ENCODE peak calls at places on chromosomes 16 and 17, in five cellular contexts. C is PC-9, V is PC-3, I is K562, N is MM.1S. X is an unnamed sample.

GRCh38 chr17:60941028-60941427 is 263.4 kb downstream of the BCAS3 start:
- DNase-seq in C (no peak), V (no peak), I (peak; percentile 12), N (no peak), X (peak; percentile 65)

GRCh38 chr16:4123617-4124300 is 7.5 kb upstream of the ADCY9 start:
- DNase-seq in C (peak; percentile 41), V (peak; percentile 32), I (no peak), N (no peak), X (no peak)

GRCh38 chr17:82358467-82359350 is at the start of gene TEX19:
- DNase-seq in C (no peak), V (peak; percentile 35), I (peak; percentile 73), N (peak; percentile 43), X (no peak)

GRCh38 chr16:49822649-49823370 is 33.1 kb downstream of the ZNF423 start:
- DNase-seq in C (no peak), V (no peak), I (no peak), N (no peak), X (no peak)

GRCh38 chr16:31528726-31529397 is 1.2 kb downstream of the AHSP start:
- DNase-seq in C (no peak), V (no peak), I (no peak), N (no peak), X (no peak)

GRCh38 chr16:29816694-29817441 is 916 bp downstream of the PAGR1 start:
- DNase-seq in C (peak; percentile 86), V (peak; percentile 49), I (peak; percentile 66), N (peak; percentile 71), X (peak; percentile 69)

GRCh38 chr16:62913333-62913732 is 877.1 kb upstream of the CDH8 start:
- DNase-seq in C (no peak), V (no peak), I (no peak), N (peak; percentile 61), X (no peak)

GRCh38 chr17:39144414-39144813 is 7.0 kb downstream of the PLXDC1 start:
- DNase-seq in C (peak; percentile 44), V (peak; percentile 22), I (no peak), N (no peak), X (peak; percentile 89)

GRCh38 chr17:15886804-15887203 is 58.1 kb upstream of the ADORA2B start:
- DNase-seq in C (no peak), V (no peak), I (no peak), N (no peak), X (no peak)

GRCh38 chr17:18173740-18174139 is 9.9 kb upstream of the ALKBH5 start:
- DNase-seq in C (no peak), V (no peak), I (no peak), N (no peak), X (no peak)

GRCh38 chr16:79169239-79169638 is 431.3 kb downstream of the MAF start:
- DNase-seq in C (no peak), V (no peak), I (no peak), N (no peak), X (no peak)

GRCh38 chr17:205176-205538 is 23.7 kb upstream of the DOC2B start:
- DNase-seq in C (no peak), V (no peak), I (no peak), N (no peak), X (no peak)

GRCh38 chr17:55068862-55069771 is 100.6 kb downstream of the STXBP4 start:
- DNase-seq in C (no peak), V (no peak), I (peak; percentile 29), N (no peak), X (no peak)

DNA sequence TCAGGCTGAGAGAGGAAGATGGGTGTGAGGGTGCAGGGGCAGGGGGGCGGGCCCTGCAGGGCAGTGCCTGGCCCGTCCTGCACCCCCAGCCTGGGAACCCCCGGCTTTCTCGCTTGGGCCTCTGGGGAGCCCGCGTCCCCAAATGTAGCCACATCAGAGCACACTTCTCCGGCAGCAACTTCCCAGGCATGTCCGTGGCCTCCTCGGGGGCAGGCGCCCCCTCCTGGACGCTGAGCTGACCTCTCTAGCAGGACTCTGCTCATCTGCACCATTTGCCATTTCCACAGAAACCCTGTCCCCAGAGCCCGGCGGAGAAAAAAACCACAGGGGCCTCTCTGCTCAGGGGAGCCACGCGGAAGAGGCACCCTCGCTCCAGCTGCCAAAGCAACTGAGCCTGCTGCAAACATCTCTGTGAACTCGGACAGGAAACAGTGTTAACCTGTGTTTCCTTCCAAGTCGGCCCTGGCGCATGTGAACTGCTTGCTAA is 63.4 kb downstream of the KLHDC4 start:
- DNase-seq in C (no peak), V (no peak), I (peak; percentile 34), N (no peak), X (no peak)
- TF ChIP-seq CTCF in C (peak; percentile 41), V (peak; percentile 51), I (peak; percentile 65), N (no peak), X (peak; percentile 19)

GRCh38 chr17:49815761-49816281 is 27.3 kb downstream of the KAT7 start:
- DNase-seq in C (no peak), V (no peak), I (no peak), N (no peak), X (peak; percentile 41)

GRCh38 chr17:49819118-49819517 is 28.8 kb downstream of the TAC4 start:
- DNase-seq in C (no peak), V (no peak), I (no peak), N (no peak), X (no peak)

GRCh38 chr17:49820773-49821172 is 27.1 kb downstream of the TAC4 start:
- DNase-seq in C (no peak), V (no peak), I (no peak), N (no peak), X (no peak)

GRCh38 chr17:49819651-49820050 is 28.2 kb downstream of the TAC4 start:
- DNase-seq in C (no peak), V (peak; percentile 46), I (no peak), N (no peak), X (no peak)

GRCh38 chr17:49817993-49818392 is 29.5 kb downstream of the KAT7 start:
- DNase-seq in C (no peak), V (no peak), I (no peak), N (no peak), X (no peak)
- H3K4me1 ChIP-seq in C (peaks cover 16% of the 10 kb centered on the region), V (peaks cover 14% of the 10 kb centered on the region), I (no peaks in the 10 kb centered on the region), N (no peaks in the 10 kb centered on the region), X (peaks cover 14% of the 10 kb centered on the region)

GRCh38 chr17:42180411-42180921 is 476 bp downstream of the KCNH4 start:
- DNase-seq in C (no peak), V (no peak), I (no peak), N (no peak), X (no peak)
- TF ChIP-seq EZH2 in C (no peak), V (no peak), I (no peak), N (no peak), X (peak; percentile 43)

DNA sequence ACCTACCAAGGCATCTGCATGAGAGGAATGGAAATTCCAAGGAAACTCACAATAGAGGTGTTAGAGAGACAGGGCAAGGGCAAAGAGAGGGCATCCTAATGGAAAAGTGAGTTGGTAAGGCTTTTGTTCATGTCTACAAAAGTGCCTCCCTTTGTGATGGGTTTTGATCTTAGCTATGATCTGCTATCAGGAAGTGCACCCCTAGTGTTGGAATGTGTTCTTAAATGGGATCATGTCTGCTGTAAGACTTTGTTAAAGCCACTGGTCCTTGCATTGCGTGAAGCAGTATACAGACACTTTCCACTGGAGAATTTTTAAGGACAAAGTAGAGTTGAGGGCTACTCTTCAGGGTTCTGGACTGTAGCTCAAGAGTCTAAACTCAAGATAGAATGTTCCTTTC is 92.0 kb downstream of the MAP2K6 start:
- DNase-seq in C (no peak), V (peak; percentile 49), I (no peak), N (no peak), X (no peak)
- TF ChIP-seq CTCF in C (peak; percentile 42), V (peak; percentile 67), I (peak; percentile 26), N (peak; percentile 20), X (peak; percentile 41)

GRCh38 chr16:14635394-14636145 is 2.8 kb downstream of the BFAR start:
- DNase-seq in C (no peak), V (no peak), I (no peak), N (no peak), X (no peak)

GRCh38 chr16:14629919-14630619 is at the start of gene PARN:
- DNase-seq in C (peak; percentile 99), V (peak; percentile 93), I (peak; percentile 98), N (peak; percentile 98), X (peak; percentile 93)

GRCh38 chr16:14629612-14629918 is 495 bp downstream of the PARN start:
- DNase-seq in C (no peak), V (no peak), I (no peak), N (no peak), X (peak; percentile 11)

GRCh38 chr16:14632693-14633569 is at the start of gene BFAR:
- DNase-seq in C (peak; percentile 99), V (peak; percentile 92), I (peak; percentile 98), N (peak; percentile 98), X (peak; percentile 97)

DNA sequence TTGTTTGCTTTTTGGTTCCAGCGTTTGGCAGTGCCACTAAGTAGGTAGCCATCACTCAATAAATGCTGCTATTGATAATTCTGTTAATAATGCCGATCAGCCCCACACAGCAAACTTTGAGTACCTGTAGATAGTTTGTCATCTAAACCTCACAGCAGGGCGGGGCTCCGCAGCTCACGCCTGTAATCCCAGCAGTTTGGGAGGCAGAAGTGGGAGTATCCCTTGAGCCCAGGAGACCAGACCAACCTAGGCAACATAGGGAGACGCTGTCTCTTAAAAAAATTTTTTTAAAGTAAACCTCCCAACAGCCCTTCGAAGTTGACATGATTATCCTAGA is 1.6 kb downstream of the BFAR start:
- DNase-seq in C (no peak), V (no peak), I (no peak), N (no peak), X (no peak)
- H3K4me1 ChIP-seq in C (peaks cover 20% of the 10 kb centered on the region), V (peaks cover 18% of the 10 kb centered on the region), I (peaks cover 32% of the 10 kb centered on the region), N (peaks cover 10% of the 10 kb centered on the region), X (peaks cover 33% of the 10 kb centered on the region)

DNA sequence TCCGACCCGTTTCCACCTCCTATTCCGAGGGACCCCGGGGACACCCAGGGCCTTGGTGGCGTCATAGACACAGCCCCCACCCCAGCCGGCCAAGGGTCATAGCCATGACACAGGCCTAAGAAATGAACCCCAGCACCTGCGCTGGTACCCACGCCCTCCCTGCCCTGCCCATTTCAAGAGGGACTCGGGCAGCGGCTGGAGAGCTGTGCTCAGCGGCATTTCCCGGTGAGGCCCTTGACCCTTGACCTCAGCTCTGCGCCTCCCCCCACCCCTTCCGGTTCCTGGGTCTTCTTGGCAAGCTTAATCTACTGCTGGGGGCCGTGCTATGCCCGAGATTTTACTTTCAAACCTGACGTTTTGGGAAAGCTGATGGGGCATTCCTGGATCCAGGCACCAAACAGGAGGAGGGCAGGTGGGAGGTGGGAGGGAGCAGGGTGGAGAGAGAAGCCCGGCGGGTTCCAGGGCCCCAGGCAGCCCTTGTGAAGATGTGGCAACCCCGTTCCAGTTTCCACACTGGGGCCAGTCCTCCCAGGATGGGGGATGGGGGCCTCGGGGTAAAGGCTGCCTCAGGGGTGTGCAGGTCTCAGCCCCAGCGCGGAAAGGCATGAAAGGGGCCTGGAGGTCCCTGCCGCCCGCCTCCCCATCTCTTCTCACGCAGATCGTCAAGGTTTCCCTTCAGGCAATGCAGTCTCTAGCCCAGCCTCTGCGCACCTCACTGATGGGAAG is at the start of gene SLC22A31:
- DNase-seq in C (no peak), V (no peak), I (no peak), N (no peak), X (no peak)
- TF ChIP-seq EZH2 in C (no peak), V (no peak), I (no peak), N (no peak), X (no peak)

GRCh38 chr16:67807148-67807682 is 526 bp downstream of the TSNAXIP1 start:
- DNase-seq in C (no peak), V (no peak), I (no peak), N (no peak), X (no peak)
- TF ChIP-seq CTCF in C (no peak), V (no peak), I (peak; percentile 28), N (no peak), X (peak; percentile 39)

GRCh38 chr16:12327971-12328726 is 351.6 kb downstream of the SNX29 start:
- DNase-seq in C (no peak), V (no peak), I (no peak), N (no peak), X (no peak)
- H3K4me1 ChIP-seq in C (no peaks in the 10 kb centered on the region), V (no peaks in the 10 kb centered on the region), I (no peaks in the 10 kb centered on the region), N (no peaks in the 10 kb centered on the region), X (no peaks in the 10 kb centered on the region)